ENCODE peak calls at places on chromosomes 4 and X, in six cellular contexts. E is HEK293T, W is KBM-7, Q is A172, I is progenitor cell of endocrine pancreas, C is amygdala. J is an unnamed sample.

GRCh38 chr4:63211377-63211776 is 1197.9 kb downstream of the TECRL start:
- DNase-seq in E (no peak), W (no peak), Q (peak), I (no peak), C (no peak), J (no peak)

GRCh38 chrX:81259714-81260395 is 58.0 kb downstream of the SH3BGRL start:
- DNase-seq in E (no peak), W (peak), Q (no peak), I (no peak), C (no peak), J (no peak)

GRCh38 chr4:29151584-29151983 is 1568.6 kb upstream of the PCDH7 start:
- DNase-seq in E (no peak), W (no peak), Q (no peak), I (no peak), C (no peak), J (no peak)

GRCh38 chrX:53587795-53588194 is 98.7 kb downstream of the HUWE1 start:
- DNase-seq in E (no peak), W (no peak), Q (no peak), I (no peak), C (no peak), J (no peak)

GRCh38 chr4:149522031-149522430 is 293.6 kb downstream of the IQCM start:
- DNase-seq in E (no peak), W (no peak), Q (peak), I (no peak), C (no peak), J (no peak)

GRCh38 chrX:10168226-10168625 is 11.5 kb downstream of the CLCN4 start:
- DNase-seq in E (no peak), W (no peak), Q (no peak), I (no peak), C (no peak), J (no peak)

GRCh38 chr4:41998019-41998418 is 7.7 kb downstream of the SLC30A9 start:
- DNase-seq in E (no peak), W (no peak), Q (no peak), I (no peak), C (no peak), J (no peak)

GRCh38 chr4:4694296-4694772 is 152.5 kb upstream of the STX18 start:
- DNase-seq in E (peak), W (no peak), Q (no peak), I (no peak), C (no peak), J (no peak)

GRCh38 chr4:95929448-95930064 is 89.7 kb downstream of the PDHA2 start:
- DNase-seq in E (no peak), W (peak), Q (peak), I (no peak), C (no peak), J (no peak)

GRCh38 chr4:164755432-164755831 is 1.5 kb downstream of the SMIM31 start:
- DNase-seq in E (no peak), W (no peak), Q (no peak), I (no peak), C (no peak), J (no peak)